ENCODE peak calls at places on chromosome 21, in nine cellular contexts. T is IMR-90; G is coronary artery; R is uterus; E is upper lobe of right lung; A is H9; P is CD8-positive, alpha-beta memory T cell; Y is heart right ventricle; I is psoas muscle. H is an unnamed sample.

GRCh38 chr21:42515708-42516502 is 2.3 kb downstream of the SLC37A1 start:
- DNase-seq in I (no peak), R (no peak), G (peak; percentile 52), Y (no peak), P (no peak), E (peak; percentile 80), A (no peak), T (no peak), H (no peak)

GRCh38 chr21:22795644-22796043 is 1797.4 kb downstream of the NCAM2 start:
- DNase-seq in E (no peak), T (no peak), P (no peak), A (no peak), G (no peak), R (no peak), I (no peak), Y (no peak), H (no peak)

GRCh38 chr21:33078907-33079582 is 9.1 kb downstream of the OLIG1 start:
- DNase-seq in I (no peak), P (peak; percentile 71), R (no peak), Y (no peak), E (no peak), G (no peak), A (no peak), T (peak; percentile 84), H (peak; percentile 88)

GRCh38 chr21:41953831-41954653 is at the start of gene C2CD2:
- DNase-seq in T (peak; percentile 73), Y (peak; percentile 69), P (no peak), A (peak; percentile 80), G (no peak), I (peak; percentile 80), R (peak; percentile 66), E (peak; percentile 89), H (no peak)

GRCh38 chr21:41170442-41170841 is 2.5 kb downstream of the BACE2 start:
- DNase-seq in Y (peak; percentile 32), R (peak; percentile 32), I (no peak), G (no peak), E (no peak), P (no peak), T (peak; percentile 34), A (peak; percentile 72), H (no peak)

GRCh38 chr21:26717146-26717739 is 128.0 kb downstream of the ADAMTS1 start:
- DNase-seq in R (no peak), A (no peak), P (no peak), E (no peak), G (no peak), T (peak; percentile 31), I (no peak), Y (no peak), H (no peak)

GRCh38 chr21:35222541-35222941 is 173.4 kb upstream of the RUNX1 start:
- DNase-seq in G (no peak), T (no peak), I (no peak), Y (no peak), A (no peak), R (no peak), E (no peak), P (peak; percentile 53), H (no peak)

GRCh38 chr21:27693376-27693775 is 726.5 kb upstream of the ADAMTS5 start:
- DNase-seq in A (no peak), G (no peak), T (peak; percentile 73), I (no peak), P (no peak), E (no peak), R (no peak), Y (no peak), H (no peak)

GRCh38 chr21:45802956-45803612 is 159.6 kb downstream of the PCBP3 start:
- DNase-seq in T (no peak), I (no peak), E (no peak), Y (no peak), P (no peak), R (no peak), G (no peak), A (no peak), H (no peak)

GRCh38 chr21:45805321-45805720 is 161.8 kb downstream of the PCBP3 start:
- DNase-seq in R (no peak), I (no peak), P (no peak), A (no peak), Y (no peak), E (no peak), T (no peak), G (no peak), H (no peak)

GRCh38 chr21:45806042-45806441 is 162.5 kb downstream of the PCBP3 start:
- DNase-seq in Y (no peak), P (no peak), G (no peak), A (no peak), E (no peak), T (no peak), I (no peak), R (no peak), H (no peak)

GRCh38 chr21:45803613-45804340 is 160.3 kb downstream of the PCBP3 start:
- DNase-seq in Y (no peak), P (no peak), I (no peak), R (no peak), E (no peak), A (no peak), T (no peak), G (no peak), H (no peak)

DNA sequence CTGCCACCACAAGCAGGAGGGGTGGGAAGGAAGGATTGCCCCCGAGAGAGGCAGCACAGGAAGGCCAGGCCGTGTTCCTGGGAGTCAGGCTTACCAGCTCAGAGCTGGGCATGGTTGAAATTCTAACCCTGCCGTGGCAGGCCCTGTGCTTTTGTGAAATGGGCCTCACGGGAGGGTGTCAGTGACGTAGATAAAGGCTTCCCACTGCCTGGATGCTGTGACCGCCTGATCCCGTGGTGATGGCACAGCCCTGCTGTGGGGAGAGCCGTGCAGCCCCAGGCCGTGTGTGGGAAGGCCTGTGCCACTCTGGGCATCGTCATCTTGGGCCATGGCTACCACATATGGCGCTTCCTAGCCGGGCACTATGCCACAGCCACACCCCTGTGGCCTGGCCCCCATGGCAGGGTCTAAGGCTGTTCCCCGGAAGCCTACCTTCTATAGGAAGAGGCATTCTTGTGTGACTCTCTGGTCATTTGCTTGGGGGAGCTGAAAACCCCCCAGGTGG is 161.3 kb downstream of the PCBP3 start:
- DNase-seq in T (no peak), Y (no peak), R (no peak), E (no peak), P (no peak), G (no peak), A (no peak), I (no peak), H (no peak)
- H3K27ac ChIP-seq in T (no peak overlapping the region), Y (no peak overlapping the region), R (no peak overlapping the region), E (no peak overlapping the region), P (no peak overlapping the region), G (no peak overlapping the region), A (no peak overlapping the region), I (no peak overlapping the region), H (no peak overlapping the region)

GRCh38 chr21:43799301-43799840 is 10.0 kb downstream of the RRP1 start:
- DNase-seq in A (no peak), Y (no peak), P (no peak), I (no peak), R (no peak), T (no peak), E (no peak), G (no peak), H (no peak)

GRCh38 chr21:43800124-43800523 is 10.7 kb downstream of the RRP1 start:
- DNase-seq in R (no peak), Y (no peak), P (no peak), T (no peak), I (no peak), G (no peak), A (no peak), E (no peak), H (no peak)

GRCh38 chr21:43800566-43800965 is 11.2 kb downstream of the RRP1 start:
- DNase-seq in Y (no peak), T (no peak), G (no peak), I (no peak), P (no peak), R (no peak), E (no peak), A (no peak), H (no peak)

GRCh38 chr21:43797415-43797814 is 8.0 kb downstream of the RRP1 start:
- DNase-seq in I (no peak), A (no peak), P (no peak), E (no peak), T (no peak), Y (no peak), R (no peak), G (no peak), H (no peak)

DNA sequence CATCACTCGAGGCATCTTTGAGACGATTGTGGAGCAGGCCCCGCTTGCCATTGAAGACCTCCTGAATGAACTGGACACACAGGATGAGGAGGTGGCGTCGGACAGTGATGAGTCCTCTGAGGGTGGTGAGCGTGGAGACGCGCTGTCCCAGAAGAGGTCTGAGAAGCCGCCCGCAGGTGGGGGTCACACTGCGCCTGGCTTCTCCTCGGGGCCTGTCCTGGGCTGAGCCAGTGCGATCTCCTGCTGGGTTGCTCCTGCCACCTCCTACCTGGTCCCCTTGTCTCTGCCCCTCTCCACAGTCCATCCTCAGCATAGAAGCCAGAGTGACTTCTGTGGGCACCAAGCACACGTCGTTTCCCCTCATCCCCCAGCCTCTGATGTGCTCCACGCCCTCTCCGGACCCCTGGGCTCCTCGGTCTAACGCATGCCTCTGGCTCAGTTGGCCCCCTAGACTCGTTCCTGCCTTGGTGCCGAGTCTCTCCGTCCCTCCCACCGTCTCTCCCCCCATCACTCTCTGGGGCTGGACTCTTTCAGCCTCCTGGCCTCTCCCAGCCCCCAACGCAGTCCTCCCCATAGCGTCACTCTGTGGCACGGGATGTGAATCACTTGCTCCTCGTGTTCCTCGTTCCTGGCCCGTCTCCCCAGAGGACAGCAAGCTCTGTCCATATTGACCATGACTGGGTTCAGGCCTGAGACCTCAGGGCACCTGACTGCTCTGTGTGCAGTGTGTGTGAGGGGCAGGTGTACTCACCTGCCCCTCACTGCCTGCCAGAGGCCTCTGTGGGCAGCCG is 8.7 kb downstream of the RRP1 start:
- DNase-seq in R (no peak), E (no peak), I (no peak), A (no peak), P (no peak), Y (no peak), T (no peak), G (no peak), H (no peak)
- H3K27ac ChIP-seq in R (no peak overlapping the region), E (no peak overlapping the region), I (no peak overlapping the region), A (no peak overlapping the region), P (no peak overlapping the region), Y (no peak overlapping the region), T (no peak overlapping the region), G (no peak overlapping the region), H (no peak overlapping the region)

DNA sequence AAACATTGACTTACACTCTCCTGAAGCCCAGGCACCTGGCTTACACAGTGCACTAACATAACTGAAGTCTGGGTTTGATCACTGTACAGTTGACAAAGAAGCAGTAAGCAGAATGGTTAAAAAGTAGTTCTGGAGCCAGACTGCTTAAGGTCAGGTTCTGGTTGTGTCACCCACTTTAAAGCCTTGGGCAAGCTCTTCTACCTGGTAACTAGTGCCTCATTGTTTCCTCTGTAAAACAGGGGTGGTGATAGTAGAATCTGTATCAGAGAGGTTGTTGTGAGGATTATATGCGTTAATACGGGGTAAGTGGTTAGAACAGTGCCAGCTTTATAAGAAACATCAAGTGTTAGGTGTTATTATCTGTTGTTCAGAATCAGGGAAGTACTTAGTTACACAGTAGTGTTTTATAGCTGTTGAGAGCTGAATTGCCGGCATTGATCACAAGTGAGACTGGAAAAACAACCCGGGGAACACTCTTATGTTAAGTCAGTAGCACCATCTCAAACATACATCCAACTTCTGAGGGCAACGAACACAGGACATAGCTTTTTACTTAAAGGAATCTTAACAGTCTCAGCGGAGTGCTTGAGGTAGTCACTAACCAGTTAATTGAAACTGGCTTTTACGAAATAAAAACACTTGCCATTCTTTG is 3.7 kb downstream of the BACH1 start:
- DNase-seq in T (peak; percentile 34), R (no peak), A (no peak), Y (no peak), I (no peak), P (no peak), E (no peak), G (no peak), H (no peak)
- H3K27ac ChIP-seq in T (peak overlapping the region; percentile 50), R (no peak overlapping the region), A (no peak overlapping the region), Y (peak overlapping the region; percentile 16), I (peak overlapping the region; percentile 98), P (no peak overlapping the region), E (peak overlapping the region; percentile 51), G (peak overlapping the region; percentile 53), H (no peak overlapping the region)

GRCh38 chr21:44929242-44929798 is 8.6 kb upstream of the ITGB2 start:
- DNase-seq in I (peak; percentile 12), Y (no peak), T (no peak), R (no peak), P (no peak), G (no peak), A (no peak), E (no peak), H (no peak)
- H3K27ac ChIP-seq in I (no peak overlapping the region), Y (no peak overlapping the region), T (no peak overlapping the region), R (no peak overlapping the region), P (no peak overlapping the region), G (peak overlapping the region; percentile 13), A (no peak overlapping the region), E (no peak overlapping the region), H (no peak overlapping the region)

H was measured in substantia nigra.